ENCODE peak calls at places on chromosomes 1 and 21, in nine cellular contexts. O is HFF-Myc; K is PC-9; Z is fibroblast of the aortic adventitia; N is cardiac muscle cell; G is CD8-positive, alpha-beta T cell; I is brain microvascular endothelial cell; B is fibroblast of lung; F is GM23338. J is an unnamed sample.

GRCh38 chr21:35149698-35150097 is 100.6 kb upstream of the RUNX1 start:
- DNase-seq in O (no peak), K (peak), Z (peak), N (no peak), G (no peak), I (no peak), B (peak), F (no peak), J (no peak)

GRCh38 chr1:22699629-22700028 is 11.0 kb upstream of the EPHB2 start:
- DNase-seq in O (no peak), K (no peak), Z (no peak), N (no peak), G (no peak), I (no peak), B (no peak), F (no peak), J (no peak)

GRCh38 chr1:84174051-84174556 is 30.0 kb downstream of the PRKACB start:
- DNase-seq in O (peak), K (peak), Z (peak), N (no peak), G (no peak), I (peak), B (peak), F (peak), J (no peak)

GRCh38 chr1:203378529-203379271 is 27.8 kb upstream of the FMOD start:
- DNase-seq in O (no peak), K (no peak), Z (peak), N (peak), G (no peak), I (no peak), B (no peak), F (no peak), J (peak)

GRCh38 chr1:188117436-188117835 is 1288.7 kb downstream of the PLA2G4A start:
- DNase-seq in O (no peak), K (no peak), Z (no peak), N (no peak), G (no peak), I (no peak), B (no peak), F (no peak), J (no peak)

GRCh38 chr1:211935448-211935970 is 99.8 kb downstream of the INTS7 start:
- DNase-seq in O (no peak), K (no peak), Z (no peak), N (peak), G (no peak), I (no peak), B (no peak), F (no peak), J (no peak)

GRCh38 chr1:19535214-19535613 is 49.9 kb upstream of the CAPZB start:
- DNase-seq in O (no peak), K (no peak), Z (no peak), N (no peak), G (no peak), I (no peak), B (no peak), F (no peak), J (no peak)

GRCh38 chr1:168606096-168606495 is 29.7 kb downstream of the XCL1 start:
- DNase-seq in O (no peak), K (no peak), Z (no peak), N (no peak), G (no peak), I (no peak), B (no peak), F (no peak), J (no peak)

GRCh38 chr1:84998642-84999280 is 1.8 kb upstream of the MCOLN2 start:
- DNase-seq in O (no peak), K (no peak), Z (no peak), N (peak), G (peak), I (no peak), B (peak), F (peak), J (no peak)

GRCh38 chr1:207824691-207825090 is 72.8 kb downstream of the CD46 start:
- DNase-seq in O (no peak), K (no peak), Z (no peak), N (no peak), G (no peak), I (peak), B (no peak), F (no peak), J (no peak)

DNA sequence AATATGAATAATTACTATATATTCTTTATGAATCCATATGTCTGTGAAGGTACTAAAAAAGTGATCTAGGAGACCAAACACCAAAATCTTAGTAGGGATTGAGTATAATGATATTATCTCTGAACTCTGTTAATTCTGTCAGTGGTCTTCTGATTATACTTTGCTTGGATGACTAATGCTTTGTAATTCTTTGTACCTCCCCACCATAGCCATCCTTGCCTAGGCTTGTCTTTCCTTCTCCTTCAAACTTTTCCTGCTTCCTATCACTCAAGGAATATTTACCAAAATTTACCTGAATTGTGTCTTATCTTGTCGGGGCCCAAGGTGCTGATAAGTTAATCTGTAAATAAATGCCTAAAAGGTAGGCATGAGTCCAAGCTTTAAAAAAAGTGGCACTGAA is 845 bp upstream of the RGS5 start:
- DNase-seq in O (no peak), K (no peak), Z (no peak), N (no peak), G (no peak), I (no peak), B (peak), F (no peak), J (no peak)
- H3K4me3 ChIP-seq in O (no peak), K (no peak), Z (no peak), N (peak), G (no peak), I (no peak), B (no peak), F (no peak), J (no peak)

GRCh38 chr21:36478941-36479340 is 981 bp downstream of the CLDN14 start:
- DNase-seq in O (no peak), K (no peak), Z (no peak), N (peak), G (no peak), I (peak), B (peak), F (peak), J (no peak)
- TF ChIP-seq CTCF in O (peak), K (no peak), Z (peak), N (peak), G (no peak), I (peak), B (peak), F (peak), J (peak)

DNA sequence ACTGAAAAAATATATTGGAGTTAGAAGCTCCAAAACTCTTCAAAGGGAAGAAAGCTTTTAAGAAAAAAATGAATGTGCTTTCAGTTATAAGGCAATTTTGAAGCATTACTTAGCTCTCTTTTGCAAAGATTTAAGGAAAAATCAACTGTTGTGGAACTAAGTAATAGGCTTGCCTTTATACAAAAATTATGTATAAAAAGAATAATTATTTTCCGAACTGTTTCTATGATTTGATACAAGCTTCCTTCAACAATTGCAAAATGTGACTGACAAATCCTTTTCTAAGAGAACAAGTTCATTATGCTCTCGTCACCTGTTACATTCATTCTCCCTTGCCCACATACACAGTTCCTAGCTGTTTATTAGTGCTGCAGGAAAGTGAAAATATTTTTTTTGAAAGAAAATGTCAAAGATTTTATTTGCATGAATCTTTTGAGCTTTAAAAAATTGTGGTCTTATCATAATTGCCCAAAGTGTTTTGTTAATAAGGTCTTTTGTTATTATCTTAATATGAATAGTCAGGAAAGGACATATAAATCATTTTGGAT is 466.2 kb downstream of the USP25 start:
- DNase-seq in O (no peak), K (no peak), Z (peak), N (no peak), G (no peak), I (no peak), B (peak), F (no peak), J (no peak)
- H3K4me3 ChIP-seq in O (peak), K (no peak), Z (peak), N (peak), G (no peak), I (peak), B (peak), F (no peak), J (peak)

DNA sequence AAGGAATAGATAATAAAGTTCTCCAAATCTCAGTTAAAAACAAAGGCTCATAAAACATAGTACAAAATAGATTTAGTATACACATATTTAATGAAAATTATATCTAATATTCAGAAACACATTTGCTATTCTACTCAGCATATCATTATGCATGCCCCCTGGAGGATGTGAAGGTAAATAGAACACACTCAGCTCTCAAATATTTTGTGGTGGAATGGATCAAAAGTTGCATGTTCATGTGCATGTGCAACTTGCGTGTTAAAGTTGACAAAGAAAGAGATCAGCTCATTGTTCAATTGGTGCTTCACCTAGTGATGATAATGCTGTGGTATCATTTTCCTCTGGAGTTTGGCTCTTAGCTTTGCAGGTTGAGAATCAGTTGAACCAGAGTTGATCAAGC is 4.9 kb upstream of the ZNF644 start:
- DNase-seq in O (no peak), K (peak), Z (peak), N (no peak), G (no peak), I (peak), B (peak), F (no peak), J (no peak)
- TF ChIP-seq CTCF in O (peak), K (peak), Z (peak), N (peak), G (peak), I (peak), B (peak), F (no peak), J (peak)

GRCh38 chr1:189874715-189875440 is 602.8 kb downstream of the BRINP3 start:
- DNase-seq in O (no peak), K (no peak), Z (no peak), N (no peak), G (no peak), I (no peak), B (no peak), F (no peak), J (no peak)

DNA sequence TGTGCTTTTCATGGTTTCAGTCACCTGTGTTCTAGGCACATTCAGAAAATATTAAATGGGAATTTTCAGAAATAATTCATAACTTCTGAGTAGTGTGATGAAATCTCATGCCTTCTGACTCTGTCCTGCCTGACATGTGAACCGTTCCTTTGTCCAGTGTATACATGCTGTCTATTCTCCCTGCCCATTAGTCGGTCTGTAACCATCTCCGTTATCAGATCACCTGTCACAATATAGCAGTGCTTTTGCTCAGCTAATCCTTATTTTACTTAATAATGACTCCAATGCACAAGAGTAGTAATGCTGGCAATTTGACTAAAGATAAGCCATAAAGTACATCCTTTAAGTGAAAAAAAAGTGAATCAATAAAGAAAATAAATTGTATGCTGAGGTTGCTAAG is 597.5 kb downstream of the BRINP3 start:
- DNase-seq in O (no peak), K (no peak), Z (no peak), N (no peak), G (no peak), I (no peak), B (no peak), F (no peak), J (no peak)
- H3K4me3 ChIP-seq in O (no peak), K (no peak), Z (no peak), N (no peak), G (no peak), I (no peak), B (no peak), F (no peak), J (no peak)

GRCh38 chr1:214553142-214553710 is 1.8 kb upstream of the PTPN14 start:
- DNase-seq in O (no peak), K (no peak), Z (no peak), N (no peak), G (no peak), I (no peak), B (no peak), F (no peak), J (no peak)

GRCh38 chr1:214550339-214551051 is 907 bp downstream of the PTPN14 start:
- DNase-seq in O (no peak), K (no peak), Z (no peak), N (no peak), G (no peak), I (no peak), B (no peak), F (peak), J (no peak)

GRCh38 chr1:214552174-214552608 is 789 bp upstream of the PTPN14 start:
- DNase-seq in O (peak), K (peak), Z (peak), N (peak), G (no peak), I (peak), B (peak), F (peak), J (no peak)

GRCh38 chr1:214551052-214551435 is 358 bp downstream of the PTPN14 start:
- DNase-seq in O (no peak), K (no peak), Z (no peak), N (peak), G (no peak), I (no peak), B (peak), F (peak), J (no peak)

GRCh38 chr1:214551436-214552173 is at the start of gene PTPN14:
- DNase-seq in O (peak), K (peak), Z (peak), N (peak), G (no peak), I (peak), B (peak), F (peak), J (peak)
- TF ChIP-seq CTCF in O (peak), K (no peak), Z (peak), N (peak), G (no peak), I (peak), B (peak), F (peak), J (peak)

GRCh38 chr1:74323937-74324473 is 88.8 kb downstream of the TNNI3K start:
- DNase-seq in O (no peak), K (no peak), Z (peak), N (peak), G (no peak), I (no peak), B (peak), F (no peak), J (no peak)
- H3K4me3 ChIP-seq in O (no peak), K (no peak), Z (no peak), N (no peak), G (no peak), I (no peak), B (no peak), F (no peak), J (no peak)

GRCh38 chr1:41795205-41795762 is 123.4 kb downstream of the HIVEP3 start:
- DNase-seq in O (no peak), K (no peak), Z (peak), N (peak), G (no peak), I (peak), B (peak), F (no peak), J (no peak)
- TF ChIP-seq CTCF in O (peak), K (peak), Z (peak), N (peak), G (no peak), I (peak), B (peak), F (peak), J (peak)

GRCh38 chr1:15259608-15260007 is 12.6 kb downstream of the FHAD1 start:
- DNase-seq in O (no peak), K (no peak), Z (no peak), N (no peak), G (no peak), I (no peak), B (no peak), F (peak), J (no peak)
- H3K4me3 ChIP-seq in O (no peak), K (no peak), Z (no peak), N (no peak), G (no peak), I (no peak), B (no peak), F (no peak), J (no peak)

DNA sequence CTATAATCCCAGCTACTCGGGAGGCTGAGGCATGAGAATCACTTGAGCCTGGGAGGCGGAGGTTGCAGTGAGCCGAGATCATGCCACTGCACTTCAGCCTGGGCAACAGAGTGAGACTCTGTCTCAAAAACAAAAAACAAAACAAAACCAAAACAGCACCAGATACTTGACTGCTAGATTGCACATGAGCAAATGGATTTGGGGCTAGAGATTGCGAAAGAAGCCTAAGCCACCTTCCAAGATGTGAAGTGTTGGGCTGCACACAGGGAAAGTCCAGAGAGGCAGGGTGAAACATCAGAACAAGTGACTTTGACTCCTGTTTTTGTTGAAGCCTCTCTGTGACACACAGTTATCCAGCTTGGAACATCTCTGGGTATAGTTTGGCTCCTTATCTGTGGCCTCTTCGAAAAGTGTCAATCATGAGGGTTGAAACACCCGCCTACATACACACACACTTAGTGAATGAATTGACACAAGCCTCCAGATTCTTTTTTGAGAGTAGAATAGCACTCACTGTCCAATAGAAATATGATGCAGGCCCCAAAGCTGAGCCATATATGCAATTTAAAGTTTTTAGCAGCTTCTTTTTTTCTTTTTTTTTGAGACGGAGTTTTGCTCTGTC is 34.2 kb upstream of the GPR137B start:
- DNase-seq in O (no peak), K (no peak), Z (peak), N (no peak), G (no peak), I (no peak), B (no peak), F (no peak), J (no peak)
- TF ChIP-seq CTCF in O (no peak), K (no peak), Z (no peak), N (no peak), G (no peak), I (no peak), B (no peak), F (no peak), J (no peak)

J was measured in AG04450.